ENCODE peak calls at places on chromosome 17, in nine cellular contexts. H, Z, C, J, D, K, V, G and L are unnamed samples.

GRCh38 chr17:33811984-33812383 is 443.1 kb upstream of the CCL2 start:
- DNase-seq in H (no peak), Z (no peak), C (no peak), J (no peak), D (no peak), K (no peak), V (no peak), G (peak; percentile 24), L (no peak)

GRCh38 chr17:19398301-19399181 is 11.6 kb upstream of the MFAP4 start:
- DNase-seq in H (no peak), Z (no peak), C (no peak), J (no peak), D (peak; percentile 74), K (no peak), V (no peak), G (peak; percentile 94), L (no peak)

GRCh38 chr17:60601443-60602384 is 1.7 kb downstream of the PPM1D start:
- DNase-seq in H (peak; percentile 75), Z (peak; percentile 81), C (peak; percentile 36), J (no peak), D (peak; percentile 62), K (peak; percentile 83), V (peak; percentile 50), G (peak; percentile 81), L (peak; percentile 46)

GRCh38 chr17:80658821-80659220 is 114.2 kb downstream of the RPTOR start:
- DNase-seq in H (no peak), Z (no peak), C (no peak), J (no peak), D (no peak), K (no peak), V (no peak), G (no peak), L (no peak)

GRCh38 chr17:57895382-57896060 is 45.7 kb upstream of the MRPS23 start:
- DNase-seq in H (no peak), Z (no peak), C (no peak), J (no peak), D (peak; percentile 71), K (no peak), V (no peak), G (no peak), L (no peak)

GRCh38 chr17:14125518-14126125 is 56.3 kb downstream of the COX10 start:
- DNase-seq in H (no peak), Z (no peak), C (no peak), J (no peak), D (no peak), K (no peak), V (no peak), G (no peak), L (no peak)

GRCh38 chr17:65163990-65164495 is 26.9 kb downstream of the RGS9 start:
- DNase-seq in H (no peak), Z (peak; percentile 90), C (no peak), J (peak; percentile 24), D (no peak), K (no peak), V (no peak), G (no peak), L (peak; percentile 71)

GRCh38 chr17:909642-910323 is 69.8 kb downstream of the NXN start:
- DNase-seq in H (no peak), Z (no peak), C (no peak), J (no peak), D (peak; percentile 78), K (no peak), V (no peak), G (no peak), L (no peak)

GRCh38 chr17:38751144-38751802 is 1.3 kb upstream of the PSMB3 start:
- DNase-seq in H (peak; percentile 53), Z (peak; percentile 21), C (peak; percentile 53), J (no peak), D (no peak), K (peak; percentile 77), V (no peak), G (peak; percentile 55), L (no peak)

GRCh38 chr17:73340093-73340596 is 28.3 kb upstream of the CDC42EP4 start:
- DNase-seq in H (no peak), Z (peak; percentile 95), C (no peak), J (no peak), D (peak; percentile 86), K (peak; percentile 63), V (no peak), G (no peak), L (no peak)

GRCh38 chr17:51701501-51701900 is 441.2 kb downstream of the UTP18 start:
- DNase-seq in H (no peak), Z (no peak), C (no peak), J (no peak), D (no peak), K (no peak), V (no peak), G (no peak), L (no peak)

GRCh38 chr17:20997711-20998570 is 44.9 kb downstream of the USP22 start:
- DNase-seq in H (no peak), Z (no peak), C (no peak), J (no peak), D (no peak), K (no peak), V (no peak), G (no peak), L (no peak)

GRCh38 chr17:41684050-41684449 is 4.6 kb upstream of the EIF1 start:
- DNase-seq in H (no peak), Z (no peak), C (no peak), J (no peak), D (no peak), K (no peak), V (no peak), G (no peak), L (no peak)

GRCh38 chr17:79953335-79953734 is 82.3 kb downstream of the TBC1D16 start:
- DNase-seq in H (no peak), Z (no peak), C (no peak), J (no peak), D (no peak), K (no peak), V (no peak), G (no peak), L (no peak)

GRCh38 chr17:4891405-4892062 is 7.8 kb upstream of the C17orf107 start:
- DNase-seq in H (no peak), Z (no peak), C (no peak), J (no peak), D (no peak), K (no peak), V (no peak), G (no peak), L (no peak)

GRCh38 chr17:7782237-7782636 is 51.8 kb upstream of the KDM6B start:
- DNase-seq in H (no peak), Z (peak; percentile 61), C (no peak), J (no peak), D (no peak), K (no peak), V (no peak), G (no peak), L (no peak)

GRCh38 chr17:12721581-12721980 is 55.9 kb downstream of the MYOCD start:
- DNase-seq in H (no peak), Z (no peak), C (no peak), J (no peak), D (no peak), K (no peak), V (no peak), G (no peak), L (no peak)

DNA sequence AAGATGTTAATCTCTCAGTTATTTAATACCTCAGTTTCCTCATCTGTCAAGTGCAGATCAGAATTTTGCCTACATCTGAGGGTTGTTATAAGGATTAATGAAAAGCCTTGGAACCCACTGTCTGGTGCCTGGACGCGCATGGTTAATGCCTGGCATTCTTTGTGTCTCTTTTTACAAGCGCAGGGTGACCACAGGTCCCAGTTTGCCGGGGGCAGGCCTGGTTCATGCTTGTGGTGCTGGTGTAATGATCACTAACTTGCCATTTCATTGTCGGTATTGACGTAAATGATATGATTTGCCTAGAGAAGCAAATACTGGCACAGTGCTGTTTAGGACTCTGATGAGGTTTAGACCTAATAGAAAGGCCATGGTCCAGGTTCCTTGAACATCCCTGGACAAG is 23.1 kb downstream of the MRC2 start:
- DNase-seq in H (no peak), Z (no peak), C (no peak), J (no peak), D (no peak), K (no peak), V (no peak), G (no peak), L (no peak)
- H3K4me1 ChIP-seq in H (peaks cover 23% of the 10 kb centered on the region), Z (peaks cover 36% of the 10 kb centered on the region), C (peaks cover 25% of the 10 kb centered on the region), J (peaks cover 16% of the 10 kb centered on the region), D (no peaks in the 10 kb centered on the region), K (peaks cover 13% of the 10 kb centered on the region), V (peaks cover 4% of the 10 kb centered on the region), G (peaks cover 4% of the 10 kb centered on the region), L (peaks cover 20% of the 10 kb centered on the region)

DNA sequence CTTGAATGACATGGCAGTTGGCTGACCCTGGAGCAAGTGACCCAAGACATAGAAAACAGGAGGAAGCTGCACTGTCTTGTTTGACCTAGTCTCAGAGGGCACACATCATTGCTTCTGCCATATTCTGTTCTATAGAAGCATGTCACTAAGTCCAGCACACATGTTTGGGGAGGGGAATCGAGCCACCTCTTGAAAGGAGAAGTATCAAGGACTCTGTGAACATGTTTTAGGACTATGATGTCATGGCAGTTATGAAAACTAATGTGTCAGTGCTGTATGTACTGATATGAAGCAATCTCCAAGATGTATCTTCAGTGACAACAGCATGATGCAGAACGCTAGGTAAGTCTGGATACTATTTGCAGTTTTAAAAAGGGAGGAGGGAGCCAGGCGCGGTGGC is 21.9 kb upstream of the RHBDL3 start:
- DNase-seq in H (no peak), Z (no peak), C (no peak), J (no peak), D (no peak), K (no peak), V (no peak), G (no peak), L (no peak)
- H3K4me1 ChIP-seq in H (peaks cover 10% of the 10 kb centered on the region), Z (no peaks in the 10 kb centered on the region), C (no peaks in the 10 kb centered on the region), J (no peaks in the 10 kb centered on the region), D (no peaks in the 10 kb centered on the region), K (no peaks in the 10 kb centered on the region), V (no peaks in the 10 kb centered on the region), G (no peaks in the 10 kb centered on the region), L (no peaks in the 10 kb centered on the region)

DNA sequence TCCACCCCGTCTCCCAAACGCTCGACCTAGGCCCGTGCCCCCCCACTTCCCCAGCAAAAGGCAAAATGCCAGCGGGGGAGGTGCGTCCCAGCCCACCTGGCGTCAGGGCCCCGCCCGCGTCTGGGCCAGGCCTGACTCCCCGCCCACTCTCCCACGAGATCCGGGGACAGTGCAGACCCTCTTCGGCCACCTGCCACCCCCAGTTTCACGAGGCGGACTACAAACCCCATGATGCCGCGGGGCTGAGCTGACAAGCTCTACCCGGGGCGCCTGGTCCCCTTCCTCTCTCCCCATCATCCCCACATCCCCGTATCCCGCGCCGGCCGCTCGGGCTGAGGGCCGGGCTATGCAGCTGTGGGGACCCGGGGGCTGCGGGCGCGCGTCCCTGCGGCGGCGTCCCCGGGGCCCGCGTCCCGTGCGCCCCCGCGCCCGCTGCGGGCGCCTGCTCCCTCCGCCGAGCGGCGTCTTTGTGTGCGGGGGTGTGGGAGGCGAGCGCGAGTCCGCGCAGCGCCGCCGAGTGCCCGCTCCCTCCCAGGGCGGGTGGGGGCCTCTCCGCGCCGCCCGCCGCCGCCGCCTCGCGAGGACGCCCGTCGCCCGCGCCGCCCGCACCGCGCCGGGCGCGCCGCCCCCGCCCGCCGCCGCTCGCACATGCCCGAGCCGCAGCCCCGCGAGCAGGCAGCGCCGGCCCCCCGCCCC is at the start of gene ANKRD13B:
- DNase-seq in H (peak; percentile 76), Z (no peak), C (no peak), J (no peak), D (peak; percentile 55), K (peak; percentile 75), V (no peak), G (peak; percentile 66), L (no peak)
- H3K4me1 ChIP-seq in H (peaks cover 62% of the 10 kb centered on the region), Z (peaks cover 32% of the 10 kb centered on the region), C (peaks cover 54% of the 10 kb centered on the region), J (peaks cover 42% of the 10 kb centered on the region), D (no peaks in the 10 kb centered on the region), K (peaks cover 43% of the 10 kb centered on the region), V (peaks cover 38% of the 10 kb centered on the region), G (peaks cover 34% of the 10 kb centered on the region), L (peaks cover 50% of the 10 kb centered on the region)

GRCh38 chr17:50095626-50096037 is 481 bp downstream of the PDK2 start:
- DNase-seq in H (peak; percentile 58), Z (no peak), C (no peak), J (no peak), D (peak; percentile 46), K (peak; percentile 28), V (no peak), G (no peak), L (no peak)
- H3K4me1 ChIP-seq in H (peaks cover 13% of the 10 kb centered on the region), Z (peaks cover 9% of the 10 kb centered on the region), C (peaks cover 8% of the 10 kb centered on the region), J (peaks cover 14% of the 10 kb centered on the region), D (no peaks in the 10 kb centered on the region), K (peaks cover 15% of the 10 kb centered on the region), V (no peaks in the 10 kb centered on the region), G (peaks cover 20% of the 10 kb centered on the region), L (peaks cover 26% of the 10 kb centered on the region)